ENCODE peak calls at places on chromosomes 16 and 17, in six cellular contexts. One of them, this sample, is unnamed.
A peak's percentile ranks its signal among the peaks of the same experiment; 100 is the strongest.

GRCh38 chr16:897200-897543 is 73.6 kb downstream of the LMF1 start:
- DNase-seq in adrenal gland: no peak
- DNase-seq in OCI-LY7: no peak
- DNase-seq in stimulated activated CD4-positive, alpha-beta T cell treated with anti-CD3 and anti-CD28 coated beads, Interleukin-2, amount 100 ng/mL, for 48 hours: no peak
- DNase-seq in NCI-H146: no peak
- DNase-seq in ACHN: no peak
- DNase-seq in this sample: no peak

GRCh38 chr17:70597774-70598173 is 428.4 kb downstream of the KCNJ2 start:
- DNase-seq in ACHN: no peak
- DNase-seq in stimulated activated CD4-positive, alpha-beta T cell treated with anti-CD3 and anti-CD28 coated beads, Interleukin-2, amount 100 ng/mL, for 48 hours: no peak
- DNase-seq in OCI-LY7: no peak
- DNase-seq in NCI-H146: no peak
- DNase-seq in adrenal gland: no peak
- DNase-seq in this sample: no peak

GRCh38 chr16:69926241-69926640 is 24.9 kb upstream of the CLEC18A start:
- DNase-seq in OCI-LY7: no peak
- DNase-seq in ACHN: no peak
- DNase-seq in NCI-H146: no peak
- DNase-seq in stimulated activated CD4-positive, alpha-beta T cell treated with anti-CD3 and anti-CD28 coated beads, Interleukin-2, amount 100 ng/mL, for 48 hours: no peak
- DNase-seq in adrenal gland: no peak
- DNase-seq in this sample: no peak

GRCh38 chr17:80106751-80107150 is 5.4 kb downstream of the GAA start:
- DNase-seq in stimulated activated CD4-positive, alpha-beta T cell treated with anti-CD3 and anti-CD28 coated beads, Interleukin-2, amount 100 ng/mL, for 48 hours: no peak
- DNase-seq in adrenal gland: no peak
- DNase-seq in ACHN: no peak
- DNase-seq in NCI-H146: no peak
- DNase-seq in OCI-LY7: no peak
- DNase-seq in this sample: no peak

GRCh38 chr16:71840052-71840451 is 5.7 kb upstream of the ATXN1L start:
- DNase-seq in NCI-H146: no peak
- DNase-seq in stimulated activated CD4-positive, alpha-beta T cell treated with anti-CD3 and anti-CD28 coated beads, Interleukin-2, amount 100 ng/mL, for 48 hours: no peak
- DNase-seq in ACHN: no peak
- DNase-seq in OCI-LY7: no peak
- DNase-seq in adrenal gland: no peak
- DNase-seq in this sample: no peak

GRCh38 chr17:62085511-62086408 is 20.7 kb upstream of the MED13 start:
- DNase-seq in NCI-H146: no peak
- DNase-seq in OCI-LY7: no peak
- DNase-seq in stimulated activated CD4-positive, alpha-beta T cell treated with anti-CD3 and anti-CD28 coated beads, Interleukin-2, amount 100 ng/mL, for 48 hours: no peak
- DNase-seq in adrenal gland: no peak
- DNase-seq in ACHN: no peak
- DNase-seq in this sample: no peak

GRCh38 chr16:77599793-77600415 is 122.4 kb upstream of the NUDT7 start:
- DNase-seq in stimulated activated CD4-positive, alpha-beta T cell treated with anti-CD3 and anti-CD28 coated beads, Interleukin-2, amount 100 ng/mL, for 48 hours: no peak
- DNase-seq in ACHN: peak; percentile 54
- DNase-seq in OCI-LY7: peak; percentile 34
- DNase-seq in adrenal gland: peak; percentile 56
- DNase-seq in NCI-H146: peak; percentile 27
- DNase-seq in this sample: no peak

GRCh38 chr16:75491876-75492275 is 3.4 kb downstream of the CHST6 start:
- DNase-seq in stimulated activated CD4-positive, alpha-beta T cell treated with anti-CD3 and anti-CD28 coated beads, Interleukin-2, amount 100 ng/mL, for 48 hours: no peak
- DNase-seq in adrenal gland: peak; percentile 78
- DNase-seq in OCI-LY7: peak; percentile 16
- DNase-seq in NCI-H146: peak; percentile 74
- DNase-seq in ACHN: no peak
- DNase-seq in this sample: peak; percentile 5

GRCh38 chr17:42853968-42854790 is 3.2 kb downstream of the AOC3 start:
- DNase-seq in stimulated activated CD4-positive, alpha-beta T cell treated with anti-CD3 and anti-CD28 coated beads, Interleukin-2, amount 100 ng/mL, for 48 hours: no peak
- DNase-seq in OCI-LY7: no peak
- DNase-seq in NCI-H146: no peak
- DNase-seq in ACHN: no peak
- DNase-seq in adrenal gland: no peak
- DNase-seq in this sample: no peak

GRCh38 chr17:8290043-8290442 is 1.6 kb downstream of the RANGRF start:
- DNase-seq in NCI-H146: no peak
- DNase-seq in adrenal gland: no peak
- DNase-seq in OCI-LY7: no peak
- DNase-seq in stimulated activated CD4-positive, alpha-beta T cell treated with anti-CD3 and anti-CD28 coated beads, Interleukin-2, amount 100 ng/mL, for 48 hours: no peak
- DNase-seq in ACHN: peak; percentile 31
- DNase-seq in this sample: no peak

GRCh38 chr16:59597269-59597668 is 863.2 kb upstream of the GOT2 start:
- DNase-seq in adrenal gland: no peak
- DNase-seq in OCI-LY7: no peak
- DNase-seq in NCI-H146: no peak
- DNase-seq in ACHN: no peak
- DNase-seq in stimulated activated CD4-positive, alpha-beta T cell treated with anti-CD3 and anti-CD28 coated beads, Interleukin-2, amount 100 ng/mL, for 48 hours: no peak
- DNase-seq in this sample: no peak

GRCh38 chr16:66935319-66936011 is at the start of gene CES2:
- DNase-seq in OCI-LY7: no peak
- DNase-seq in adrenal gland: peak; percentile 90
- DNase-seq in NCI-H146: no peak
- DNase-seq in stimulated activated CD4-positive, alpha-beta T cell treated with anti-CD3 and anti-CD28 coated beads, Interleukin-2, amount 100 ng/mL, for 48 hours: no peak
- DNase-seq in ACHN: peak; percentile 88
- DNase-seq in this sample: no peak

GRCh38 chr17:1431631-1432104 is 24.4 kb downstream of the CRK start:
- DNase-seq in OCI-LY7: no peak
- DNase-seq in stimulated activated CD4-positive, alpha-beta T cell treated with anti-CD3 and anti-CD28 coated beads, Interleukin-2, amount 100 ng/mL, for 48 hours: no peak
- DNase-seq in ACHN: no peak
- DNase-seq in NCI-H146: no peak
- DNase-seq in adrenal gland: no peak
- DNase-seq in this sample: no peak

GRCh38 chr16:78932395-78932794 is 668.1 kb downstream of the MAF start:
- DNase-seq in adrenal gland: no peak
- DNase-seq in OCI-LY7: no peak
- DNase-seq in stimulated activated CD4-positive, alpha-beta T cell treated with anti-CD3 and anti-CD28 coated beads, Interleukin-2, amount 100 ng/mL, for 48 hours: no peak
- DNase-seq in ACHN: no peak
- DNase-seq in NCI-H146: no peak
- DNase-seq in this sample: no peak

GRCh38 chr17:2436516-2436915 is 35.7 kb upstream of the MNT start:
- DNase-seq in OCI-LY7: peak; percentile 14
- DNase-seq in ACHN: no peak
- DNase-seq in stimulated activated CD4-positive, alpha-beta T cell treated with anti-CD3 and anti-CD28 coated beads, Interleukin-2, amount 100 ng/mL, for 48 hours: no peak
- DNase-seq in adrenal gland: no peak
- DNase-seq in NCI-H146: peak; percentile 95
- DNase-seq in this sample: no peak

GRCh38 chr16:56263711-56264608 is 72.7 kb downstream of the GNAO1 start:
- DNase-seq in NCI-H146: peak; percentile 58
- DNase-seq in OCI-LY7: no peak
- DNase-seq in adrenal gland: peak; percentile 72
- DNase-seq in ACHN: no peak
- DNase-seq in stimulated activated CD4-positive, alpha-beta T cell treated with anti-CD3 and anti-CD28 coated beads, Interleukin-2, amount 100 ng/mL, for 48 hours: no peak
- DNase-seq in this sample: no peak

GRCh38 chr17:19958023-19958422 is 19.6 kb downstream of the AKAP10 start:
- DNase-seq in ACHN: peak; percentile 92
- DNase-seq in adrenal gland: peak; percentile 79
- DNase-seq in OCI-LY7: no peak
- DNase-seq in stimulated activated CD4-positive, alpha-beta T cell treated with anti-CD3 and anti-CD28 coated beads, Interleukin-2, amount 100 ng/mL, for 48 hours: no peak
- DNase-seq in NCI-H146: no peak
- DNase-seq in this sample: no peak

GRCh38 chr17:9845306-9845705 is 19.6 kb downstream of the GLP2R start:
- DNase-seq in stimulated activated CD4-positive, alpha-beta T cell treated with anti-CD3 and anti-CD28 coated beads, Interleukin-2, amount 100 ng/mL, for 48 hours: no peak
- DNase-seq in OCI-LY7: no peak
- DNase-seq in NCI-H146: no peak
- DNase-seq in adrenal gland: no peak
- DNase-seq in ACHN: no peak
- DNase-seq in this sample: no peak

GRCh38 chr16:59201160-59201559 is 467.0 kb upstream of the GOT2 start:
- DNase-seq in NCI-H146: no peak
- DNase-seq in ACHN: no peak
- DNase-seq in OCI-LY7: no peak
- DNase-seq in stimulated activated CD4-positive, alpha-beta T cell treated with anti-CD3 and anti-CD28 coated beads, Interleukin-2, amount 100 ng/mL, for 48 hours: no peak
- DNase-seq in adrenal gland: no peak
- DNase-seq in this sample: no peak

GRCh38 chr17:37698132-37698615 is 46.7 kb downstream of the HNF1B start:
- DNase-seq in NCI-H146: no peak
- DNase-seq in ACHN: peak; percentile 62
- DNase-seq in adrenal gland: no peak
- DNase-seq in stimulated activated CD4-positive, alpha-beta T cell treated with anti-CD3 and anti-CD28 coated beads, Interleukin-2, amount 100 ng/mL, for 48 hours: peak; percentile 12
- DNase-seq in OCI-LY7: no peak
- DNase-seq in this sample: no peak

GRCh38 chr16:7086842-7087616 is 245.6 kb upstream of the RBFOX1 start:
- DNase-seq in stimulated activated CD4-positive, alpha-beta T cell treated with anti-CD3 and anti-CD28 coated beads, Interleukin-2, amount 100 ng/mL, for 48 hours: no peak
- DNase-seq in adrenal gland: peak; percentile 81
- DNase-seq in ACHN: peak; percentile 40
- DNase-seq in NCI-H146: peak; percentile 43
- DNase-seq in OCI-LY7: no peak
- DNase-seq in this sample: no peak

GRCh38 chr16:10511829-10512228 is 68.6 kb downstream of the EMP2 start:
- DNase-seq in ACHN: no peak
- DNase-seq in stimulated activated CD4-positive, alpha-beta T cell treated with anti-CD3 and anti-CD28 coated beads, Interleukin-2, amount 100 ng/mL, for 48 hours: no peak
- DNase-seq in OCI-LY7: no peak
- DNase-seq in adrenal gland: no peak
- DNase-seq in NCI-H146: no peak
- DNase-seq in this sample: no peak

GRCh38 chr17:82751171-82751570 is 694 bp upstream of the TBCD start:
- DNase-seq in NCI-H146: no peak
- DNase-seq in adrenal gland: no peak
- DNase-seq in ACHN: no peak
- DNase-seq in OCI-LY7: no peak
- DNase-seq in stimulated activated CD4-positive, alpha-beta T cell treated with anti-CD3 and anti-CD28 coated beads, Interleukin-2, amount 100 ng/mL, for 48 hours: no peak
- DNase-seq in this sample: no peak

GRCh38 chr17:38873646-38874380 is 4.0 kb downstream of the LASP1 start:
- DNase-seq in ACHN: peak; percentile 42
- DNase-seq in adrenal gland: no peak
- DNase-seq in NCI-H146: no peak
- DNase-seq in OCI-LY7: no peak
- DNase-seq in stimulated activated CD4-positive, alpha-beta T cell treated with anti-CD3 and anti-CD28 coated beads, Interleukin-2, amount 100 ng/mL, for 48 hours: no peak
- DNase-seq in this sample: no peak

GRCh38 chr16:76222087-76222486 is 55.1 kb upstream of the CNTNAP4 start:
- DNase-seq in NCI-H146: peak; percentile 42
- DNase-seq in stimulated activated CD4-positive, alpha-beta T cell treated with anti-CD3 and anti-CD28 coated beads, Interleukin-2, amount 100 ng/mL, for 48 hours: no peak
- DNase-seq in ACHN: no peak
- DNase-seq in adrenal gland: no peak
- DNase-seq in OCI-LY7: no peak
- DNase-seq in this sample: no peak

GRCh38 chr17:35748979-35749378 is 4.1 kb downstream of the GAS2L2 start:
- DNase-seq in ACHN: no peak
- DNase-seq in stimulated activated CD4-positive, alpha-beta T cell treated with anti-CD3 and anti-CD28 coated beads, Interleukin-2, amount 100 ng/mL, for 48 hours: no peak
- DNase-seq in OCI-LY7: no peak
- DNase-seq in adrenal gland: no peak
- DNase-seq in NCI-H146: no peak
- DNase-seq in this sample: no peak

GRCh38 chr17:61481421-61481820 is 29.2 kb downstream of the TBX4 start:
- DNase-seq in ACHN: no peak
- DNase-seq in adrenal gland: no peak
- DNase-seq in NCI-H146: no peak
- DNase-seq in stimulated activated CD4-positive, alpha-beta T cell treated with anti-CD3 and anti-CD28 coated beads, Interleukin-2, amount 100 ng/mL, for 48 hours: no peak
- DNase-seq in OCI-LY7: no peak
- DNase-seq in this sample: no peak

GRCh38 chr16:5071341-5071680 is 332 bp upstream of the ALG1 start:
- DNase-seq in OCI-LY7: no peak
- DNase-seq in ACHN: no peak
- DNase-seq in NCI-H146: no peak
- DNase-seq in stimulated activated CD4-positive, alpha-beta T cell treated with anti-CD3 and anti-CD28 coated beads, Interleukin-2, amount 100 ng/mL, for 48 hours: no peak
- DNase-seq in adrenal gland: no peak
- DNase-seq in this sample: no peak

GRCh38 chr17:82551779-82552457 is 32.4 kb downstream of the FOXK2 start:
- DNase-seq in ACHN: peak; percentile 89
- DNase-seq in stimulated activated CD4-positive, alpha-beta T cell treated with anti-CD3 and anti-CD28 coated beads, Interleukin-2, amount 100 ng/mL, for 48 hours: peak; percentile 67
- DNase-seq in OCI-LY7: peak; percentile 91
- DNase-seq in adrenal gland: peak; percentile 88
- DNase-seq in NCI-H146: peak; percentile 58
- DNase-seq in this sample: peak; percentile 44

GRCh38 chr16:873243-873661 is 72.7 kb upstream of the GNG13 start:
- DNase-seq in NCI-H146: no peak
- DNase-seq in ACHN: no peak
- DNase-seq in stimulated activated CD4-positive, alpha-beta T cell treated with anti-CD3 and anti-CD28 coated beads, Interleukin-2, amount 100 ng/mL, for 48 hours: no peak
- DNase-seq in OCI-LY7: no peak
- DNase-seq in adrenal gland: no peak
- DNase-seq in this sample: no peak

GRCh38 chr16:3289998-3290673 is 6.8 kb downstream of the ZNF263 start:
- DNase-seq in adrenal gland: no peak
- DNase-seq in stimulated activated CD4-positive, alpha-beta T cell treated with anti-CD3 and anti-CD28 coated beads, Interleukin-2, amount 100 ng/mL, for 48 hours: no peak
- DNase-seq in NCI-H146: no peak
- DNase-seq in OCI-LY7: no peak
- DNase-seq in ACHN: no peak
- DNase-seq in this sample: no peak

GRCh38 chr17:70535986-70536385 is 366.7 kb downstream of the KCNJ2 start:
- DNase-seq in ACHN: peak; percentile 49
- DNase-seq in stimulated activated CD4-positive, alpha-beta T cell treated with anti-CD3 and anti-CD28 coated beads, Interleukin-2, amount 100 ng/mL, for 48 hours: no peak
- DNase-seq in adrenal gland: no peak
- DNase-seq in NCI-H146: no peak
- DNase-seq in OCI-LY7: no peak
- DNase-seq in this sample: no peak